ENCODE peak calls at places on chromosomes 6 and 20, in eight cellular contexts. I, P, B, Q, U, Z, D and L are unnamed samples.

GRCh38 chr6:44464527-44465310 is 77.2 kb downstream of the CDC5L start:
- DNase-seq in D (peak), Z (no peak), Q (no peak), U (no peak), I (no peak), B (no peak), P (peak), L (no peak)

GRCh38 chr6:50804283-50804682 is 14.4 kb upstream of the TFAP2B start:
- DNase-seq in I (no peak), U (no peak), B (no peak), Z (no peak), Q (no peak), D (no peak), P (no peak), L (no peak)

GRCh38 chr6:139323511-139324445 is 32.0 kb upstream of the TXLNB start:
- DNase-seq in Q (peak), I (peak), D (peak), Z (peak), U (peak), B (peak), P (peak), L (no peak)

GRCh38 chr20:44748005-44748370 is 2.3 kb downstream of the KCNK15 start:
- DNase-seq in D (no peak), I (no peak), Z (no peak), U (no peak), B (no peak), P (no peak), Q (no peak), L (no peak)

GRCh38 chr20:44495802-44496481 is 20.3 kb downstream of the TTPAL start:
- DNase-seq in I (peak), P (no peak), Q (peak), U (no peak), Z (no peak), D (no peak), B (peak), L (peak)

GRCh38 chr6:52373294-52373693 is 11.3 kb downstream of the PAQR8 start:
- DNase-seq in Q (no peak), Z (no peak), P (no peak), D (no peak), U (no peak), B (no peak), I (no peak), L (no peak)

GRCh38 chr6:43570876-43571441 is 4.9 kb downstream of the XPO5 start:
- DNase-seq in Q (peak), Z (no peak), I (peak), B (peak), U (no peak), P (no peak), D (no peak), L (no peak)

GRCh38 chr6:53741417-53741816 is 53.4 kb upstream of the LRRC1 start:
- DNase-seq in B (no peak), U (no peak), Z (peak), P (peak), Q (peak), D (no peak), I (peak), L (no peak)

GRCh38 chr20:1894471-1894950 is 696 bp upstream of the SIRPA start:
- DNase-seq in Q (peak), P (peak), D (peak), Z (no peak), U (peak), I (peak), B (peak), L (peak)

GRCh38 chr20:23436681-23437080 is 2.8 kb upstream of the CSTL1 start:
- DNase-seq in U (no peak), P (no peak), D (no peak), I (peak), Z (no peak), Q (no peak), B (no peak), L (no peak)

GRCh38 chr6:28648035-28648877 is 122.6 kb downstream of the GPX5 start:
- DNase-seq in D (no peak), U (no peak), B (peak), Z (no peak), Q (peak), P (peak), I (peak), L (peak)

GRCh38 chr20:36866681-36867485 is 9.1 kb upstream of the TLDC2 start:
- DNase-seq in U (no peak), P (no peak), B (no peak), Z (no peak), Q (no peak), D (no peak), I (no peak), L (no peak)

GRCh38 chr6:73854998-73855718 is 159.2 kb downstream of the CD109 start:
- DNase-seq in Q (peak), D (no peak), P (peak), B (no peak), U (no peak), Z (no peak), I (peak), L (peak)

GRCh38 chr20:11791316-11792228 is 126.1 kb upstream of the BTBD3 start:
- DNase-seq in U (no peak), D (no peak), Q (no peak), I (peak), Z (no peak), P (no peak), B (no peak), L (no peak)

DNA sequence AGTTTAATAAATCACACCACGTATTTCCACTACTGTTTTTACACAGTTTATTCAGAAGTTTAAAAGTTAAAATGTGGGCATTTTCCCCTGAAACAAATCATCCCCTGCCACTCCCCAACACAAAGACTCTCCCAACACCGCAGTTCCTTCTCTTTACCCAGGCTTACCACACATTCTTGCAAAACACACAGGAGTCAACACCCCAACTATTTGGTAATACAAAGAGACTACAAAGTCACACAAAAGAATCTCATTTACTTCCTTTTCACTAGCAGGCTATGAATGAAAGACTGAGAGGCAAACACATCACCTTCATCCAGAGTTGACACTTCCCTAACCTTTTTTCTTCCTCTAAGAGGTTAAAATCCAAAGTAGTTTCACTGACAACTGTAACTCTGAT is 51.1 kb downstream of the KCTD20 start:
- DNase-seq in P (no peak), I (no peak), U (no peak), B (no peak), Q (peak), Z (no peak), D (no peak), L (no peak)
- H3K4me3 ChIP-seq in P (no peak), I (no peak), U (no peak), B (no peak), Q (no peak), Z (no peak), D (no peak), L (no peak)

DNA sequence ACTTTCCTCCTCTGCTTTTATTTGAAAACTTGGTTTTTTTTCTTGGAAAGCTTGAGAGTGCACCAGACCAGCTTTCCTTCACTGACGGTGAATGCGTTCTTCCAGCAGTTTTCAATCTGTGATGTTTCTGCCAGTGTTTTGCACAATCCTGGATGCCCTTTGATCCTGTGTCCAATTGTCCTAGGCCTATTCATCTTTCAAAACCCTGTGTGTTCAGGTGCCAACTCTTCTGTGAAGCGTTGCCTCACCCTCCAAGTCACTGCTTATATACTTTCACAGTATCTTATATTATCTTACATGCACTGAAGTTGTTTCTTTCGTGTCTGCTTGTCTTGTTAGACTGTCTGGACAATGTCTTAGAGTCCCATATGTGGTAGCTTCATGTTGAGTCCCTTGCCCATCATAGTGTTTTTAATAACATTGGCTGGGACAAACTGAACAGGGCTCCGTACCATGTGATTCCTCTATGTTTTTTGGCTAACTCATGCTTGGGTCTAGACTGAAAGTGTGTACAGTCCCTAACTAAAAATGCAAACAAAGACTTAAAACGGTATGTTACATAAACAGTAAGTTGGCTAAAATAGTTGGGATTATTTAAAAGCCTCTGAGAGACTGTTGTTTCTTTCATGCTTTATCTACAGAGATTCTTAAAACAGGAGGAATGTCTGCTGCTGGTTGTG is 2.0 kb downstream of the RNF217 start:
- DNase-seq in Q (no peak), D (peak), B (peak), U (peak), I (peak), Z (no peak), P (peak), L (peak)
- H3K4me3 ChIP-seq in Q (no peak), D (peak), B (peak), U (peak), I (peak), Z (peak), P (peak), L (peak)

DNA sequence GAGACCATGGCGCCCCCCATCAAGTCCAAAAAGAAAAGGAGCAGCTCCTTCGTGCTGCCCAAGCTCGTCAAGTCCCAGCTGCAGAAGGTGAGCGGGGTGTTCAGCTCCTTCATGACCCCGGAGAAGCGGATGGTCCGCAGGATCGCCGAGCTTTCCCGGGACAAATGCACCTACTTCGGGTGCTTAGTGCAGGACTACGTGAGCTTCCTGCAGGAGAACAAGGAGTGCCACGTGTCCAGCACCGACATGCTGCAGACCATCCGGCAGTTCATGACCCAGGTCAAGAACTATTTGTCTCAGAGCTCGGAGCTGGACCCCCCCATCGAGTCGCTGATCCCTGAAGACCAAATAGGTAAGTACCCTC is 41.7 kb upstream of the NAA20 start:
- DNase-seq in B (no peak), U (no peak), Q (no peak), Z (peak), I (no peak), D (no peak), P (peak), L (no peak)
- H3K4me3 ChIP-seq in B (peak), U (peak), Q (no peak), Z (peak), I (peak), D (peak), P (peak), L (peak)

DNA sequence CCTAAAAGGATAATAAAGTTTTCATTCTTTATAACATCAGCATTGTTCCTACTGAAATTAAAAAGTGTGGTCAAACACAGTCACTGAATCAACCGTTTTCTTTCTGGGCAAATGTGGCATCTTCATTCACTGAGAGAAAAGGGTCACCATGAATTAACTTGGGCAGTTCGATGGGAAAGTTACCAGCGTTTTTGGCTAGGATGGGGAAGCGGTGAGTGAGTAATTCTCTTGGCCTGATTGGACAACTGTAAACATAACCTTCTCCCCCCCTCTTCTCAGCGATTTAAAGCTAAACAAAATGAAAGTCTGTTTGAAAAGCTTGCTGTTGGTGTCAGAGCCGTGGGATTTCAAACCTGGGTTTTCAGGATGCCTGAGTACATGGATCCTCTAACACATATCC is 181.9 kb downstream of the SASH1 start:
- DNase-seq in P (no peak), Q (no peak), B (no peak), Z (no peak), I (no peak), D (no peak), U (no peak), L (peak)
- H3K4me3 ChIP-seq in P (no peak), Q (no peak), B (peak), Z (no peak), I (no peak), D (no peak), U (no peak), L (peak)

DNA sequence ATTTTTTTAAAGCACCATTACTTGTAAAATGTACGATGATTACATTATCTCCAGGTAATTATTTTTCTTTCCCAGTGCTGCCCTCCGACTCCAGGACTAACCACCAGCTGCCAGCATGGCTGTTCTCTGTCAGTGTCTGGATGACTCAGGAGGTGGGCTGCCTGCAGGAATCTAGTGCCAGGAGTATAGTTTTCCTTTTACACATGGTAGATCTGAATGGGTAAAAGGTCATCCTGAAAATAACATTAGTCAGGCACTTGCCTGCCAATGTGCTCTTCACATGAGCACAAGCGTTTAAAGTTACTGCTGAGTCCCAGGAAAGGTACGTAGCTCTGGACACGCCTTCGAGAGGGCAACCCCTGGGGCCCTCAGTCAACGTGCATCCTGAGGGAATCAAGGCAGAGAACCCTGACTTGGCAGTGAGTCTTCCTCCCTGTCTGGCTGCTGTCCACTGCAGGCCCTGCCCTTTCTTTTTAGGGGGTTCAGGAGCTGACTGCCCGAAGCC is 2.4 kb downstream of the DYNLT1 start:
- DNase-seq in I (peak), B (peak), Z (no peak), D (peak), U (no peak), Q (no peak), P (no peak), L (no peak)
- H3K4me3 ChIP-seq in I (no peak), B (peak), Z (peak), D (peak), U (no peak), Q (no peak), P (no peak), L (peak)